ENCODE peak calls at places on chromosome 17, in four cellular contexts. J is activated CD4-positive, alpha-beta T cell treated with anti-CD3 and anti-CD28 coated beads, Interleukin-2, amount 50 U/mL, for 1 hour; T is H1; R is stimulated activated CD8-positive, alpha-beta memory T cell treated with anti-CD3 and anti-CD28 coated beads, Interleukin-4, amount 100 ng/mL, for 4 hours. H is an unnamed sample.

GRCh38 chr17:38585056-38585804 is 20.5 kb downstream of the SRCIN1 start:
- DNase-seq in J (no peak), T (peak), R (no peak), H (no peak)

GRCh38 chr17:6423931-6424330 is 11.0 kb downstream of the AIPL1 start:
- DNase-seq in J (no peak), T (no peak), R (no peak), H (no peak)

GRCh38 chr17:78729636-78730035 is 52.4 kb downstream of the CYTH1 start:
- DNase-seq in J (no peak), T (no peak), R (no peak), H (no peak)

GRCh38 chr17:30005709-30006320 is 64.4 kb downstream of the EFCAB5 start:
- DNase-seq in J (no peak), T (no peak), R (no peak), H (no peak)

GRCh38 chr17:55588446-55588845 is 77.2 kb upstream of the SMIM36 start:
- DNase-seq in J (no peak), T (no peak), R (no peak), H (no peak)

GRCh38 chr17:79784353-79785016 is 6.5 kb downstream of the CBX2 start:
- DNase-seq in J (no peak), T (no peak), R (no peak), H (no peak)

GRCh38 chr17:38350035-38350434 is 1.6 kb upstream of the SOCS7 start:
- DNase-seq in J (no peak), T (no peak), R (no peak), H (no peak)

GRCh38 chr17:80260791-80261158 is at the start of gene RNF213:
- DNase-seq in J (peak), T (peak), R (peak), H (peak)

GRCh38 chr17:81682565-81683207 is 911 bp downstream of the ARL16 start:
- DNase-seq in J (no peak), T (no peak), R (no peak), H (no peak)

GRCh38 chr17:40122944-40123810 is 1.4 kb downstream of the MSL1 start:
- DNase-seq in J (peak), T (peak), R (no peak), H (peak)

GRCh38 chr17:46777943-46778915 is 40.3 kb downstream of the WNT3 start:
- DNase-seq in J (no peak), T (no peak), R (no peak), H (no peak)

GRCh38 chr17:40399185-40399584 is 18.5 kb downstream of the TOP2A start:
- DNase-seq in J (no peak), T (no peak), R (no peak), H (peak)

GRCh38 chr17:63455417-63455816 is 9.3 kb upstream of the CYB561 start:
- DNase-seq in J (no peak), T (no peak), R (no peak), H (no peak)

GRCh38 chr17:1561420-1562177 is 993 bp downstream of the PITPNA start:
- DNase-seq in J (peak), T (peak), R (no peak), H (peak)

GRCh38 chr17:80730739-80731138 is 186.1 kb downstream of the RPTOR start:
- DNase-seq in J (no peak), T (no peak), R (no peak), H (no peak)